ENCODE peak calls at places on chromosomes 6 and 20, in seven cellular contexts. W is H7, C is MM.1S, O is mucosa of descending colon, N is fibroblast of mammary gland, V is vagina, L is astrocyte of the spinal cord. A is an unnamed sample.
A peak's percentile ranks its signal among the peaks of the same experiment; 100 is the strongest.

GRCh38 chr6:168526841-168527281 is 85.9 kb downstream of the SMOC2 start:
- DNase-seq in O (no peak), C (no peak), N (peak; percentile 76), W (no peak), L (no peak), V (no peak), A (no peak)

GRCh38 chr20:39850236-39850635 is 838.8 kb downstream of the MAFB start:
- DNase-seq in O (no peak), V (no peak), W (no peak), L (no peak), N (no peak), C (no peak), A (no peak)

GRCh38 chr6:17413313-17413750 is 19.9 kb downstream of the CAP2 start:
- DNase-seq in L (peak; percentile 65), W (no peak), V (no peak), C (no peak), N (peak; percentile 26), O (no peak), A (peak; percentile 88)

GRCh38 chr6:28218312-28219248 is 6.5 kb upstream of the ZSCAN9 start:
- DNase-seq in N (peak; percentile 55), L (peak; percentile 58), C (peak; percentile 49), W (peak; percentile 91), O (peak; percentile 84), V (no peak), A (no peak)

GRCh38 chr6:13422601-13423247 is 64.7 kb downstream of the GFOD1 start:
- DNase-seq in O (no peak), W (peak; percentile 78), L (peak; percentile 65), C (no peak), N (no peak), V (no peak), A (no peak)

GRCh38 chr6:101102702-101103101 is 221.6 kb upstream of the ASCC3 start:
- DNase-seq in O (no peak), V (no peak), L (no peak), C (no peak), N (no peak), W (no peak), A (peak; percentile 23)

GRCh38 chr6:130482645-130483390 is 117.0 kb downstream of the TMEM200A start:
- DNase-seq in N (peak; percentile 73), O (no peak), C (no peak), L (peak; percentile 71), W (no peak), V (no peak), A (peak; percentile 15)

GRCh38 chr6:96899019-96899418 is 1.3 kb upstream of the NDUFAF4 start:
- DNase-seq in W (peak; percentile 30), O (no peak), V (no peak), N (peak; percentile 68), L (peak; percentile 66), C (peak; percentile 47), A (peak; percentile 64)

GRCh38 chr20:25745738-25746137 is 49.1 kb upstream of the ZNF337 start:
- DNase-seq in L (no peak), N (no peak), C (no peak), W (no peak), V (no peak), O (no peak), A (no peak)

GRCh38 chr6:160349837-160350236 is 1.7 kb downstream of the SLC22A3 start:
- DNase-seq in W (no peak), N (no peak), C (no peak), O (no peak), V (no peak), L (no peak), A (no peak)

GRCh38 chr6:77403424-77403823 is 59.9 kb downstream of the HTR1B start:
- DNase-seq in W (no peak), V (no peak), N (peak; percentile 39), O (no peak), L (no peak), C (no peak), A (peak; percentile 57)

GRCh38 chr6:7148100-7148822 is 40.5 kb downstream of the RREB1 start:
- DNase-seq in O (no peak), W (no peak), L (peak; percentile 45), V (no peak), C (no peak), N (peak; percentile 85), A (peak; percentile 94)

GRCh38 chr20:58017237-58017969 is 211.1 kb downstream of the ANKRD60 start:
- DNase-seq in V (no peak), N (no peak), C (no peak), O (peak; percentile 86), W (no peak), L (peak; percentile 82), A (peak; percentile 74)

GRCh38 chr6:158014505-158015187 is 33.0 kb downstream of the SYNJ2 start:
- DNase-seq in O (no peak), L (no peak), C (no peak), N (peak; percentile 23), W (no peak), V (no peak), A (no peak)

GRCh38 chr6:39934060-39934757 is at the start of gene MOCS1:
- DNase-seq in N (peak; percentile 66), C (peak; percentile 52), W (peak; percentile 95), O (peak; percentile 82), V (no peak), L (peak; percentile 50), A (peak; percentile 36)

GRCh38 chr6:167493961-167494697 is 169.2 kb downstream of the TTLL2 start:
- DNase-seq in N (peak; percentile 1), W (no peak), C (no peak), L (no peak), V (no peak), O (peak; percentile 63), A (no peak)

DNA sequence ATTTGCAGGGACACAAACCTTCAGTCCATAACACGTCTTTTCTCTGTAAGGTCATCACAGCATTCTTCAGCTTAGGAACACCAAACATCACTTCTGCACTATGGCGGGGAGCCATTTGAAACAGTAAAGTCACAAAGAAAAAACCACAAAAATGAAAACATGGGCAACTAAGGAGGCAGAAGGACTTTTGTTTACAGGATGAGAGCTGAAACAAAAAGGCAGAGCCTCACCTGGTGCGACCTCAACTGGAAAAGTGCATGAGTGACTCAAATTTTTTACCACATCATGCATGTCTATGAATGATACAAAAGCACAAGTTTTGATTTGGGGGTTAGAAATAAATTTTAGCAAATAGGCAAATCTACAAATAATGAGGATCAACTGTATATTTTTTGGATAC is 68.2 kb upstream of the TNFAIP3 start:
- DNase-seq in W (no peak), C (no peak), V (no peak), O (no peak), L (peak; percentile 65), N (no peak), A (no peak)
- H3K4me3 ChIP-seq in W (no peak overlapping the region), C (no peak overlapping the region), V (no peak overlapping the region), O (no peak overlapping the region), L (no peak overlapping the region), N (no peak overlapping the region), A (no peak overlapping the region)

GRCh38 chr6:26184492-26184891 is 97.3 kb downstream of the HFE start:
- DNase-seq in V (no peak), O (no peak), W (no peak), L (no peak), C (no peak), N (no peak), A (no peak)
- H3K4me3 ChIP-seq in V (no peak overlapping the region), O (no peak overlapping the region), W (peak overlapping the region; percentile 57), L (peak overlapping the region; percentile 46), C (peak overlapping the region; percentile 52), N (no peak overlapping the region), A (no peak overlapping the region)

GRCh38 chr6:30679765-30680535 is 6.5 kb downstream of the PPP1R18 start:
- DNase-seq in L (no peak), C (no peak), N (no peak), V (no peak), O (peak; percentile 17), W (no peak), A (no peak)
- H3K4me3 ChIP-seq in L (no peak overlapping the region), C (no peak overlapping the region), N (peak overlapping the region; percentile 20), V (peak overlapping the region; percentile 21), O (no peak overlapping the region), W (no peak overlapping the region), A (no peak overlapping the region)

DNA sequence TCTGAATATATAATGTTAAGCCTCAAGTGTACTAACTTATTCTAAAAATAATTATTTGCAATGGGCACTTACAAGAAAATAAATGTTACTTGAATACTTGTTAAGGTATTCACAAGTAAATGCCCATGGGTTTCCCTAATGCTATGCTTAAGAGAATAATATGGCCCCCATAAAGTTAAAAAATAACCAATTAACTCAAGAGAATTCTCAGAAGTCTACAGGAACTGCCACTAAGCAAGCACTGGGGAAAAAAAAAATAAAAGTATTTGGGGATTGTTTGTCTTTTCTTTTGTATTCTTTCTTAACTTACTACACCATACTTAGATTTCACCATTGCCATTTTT is 44.8 kb downstream of the DCDC2 start:
- DNase-seq in W (no peak), O (no peak), V (no peak), L (no peak), C (no peak), N (no peak), A (no peak)
- H3K4me3 ChIP-seq in W (no peak overlapping the region), O (no peak overlapping the region), V (no peak overlapping the region), L (no peak overlapping the region), C (no peak overlapping the region), N (no peak overlapping the region), A (no peak overlapping the region)

DNA sequence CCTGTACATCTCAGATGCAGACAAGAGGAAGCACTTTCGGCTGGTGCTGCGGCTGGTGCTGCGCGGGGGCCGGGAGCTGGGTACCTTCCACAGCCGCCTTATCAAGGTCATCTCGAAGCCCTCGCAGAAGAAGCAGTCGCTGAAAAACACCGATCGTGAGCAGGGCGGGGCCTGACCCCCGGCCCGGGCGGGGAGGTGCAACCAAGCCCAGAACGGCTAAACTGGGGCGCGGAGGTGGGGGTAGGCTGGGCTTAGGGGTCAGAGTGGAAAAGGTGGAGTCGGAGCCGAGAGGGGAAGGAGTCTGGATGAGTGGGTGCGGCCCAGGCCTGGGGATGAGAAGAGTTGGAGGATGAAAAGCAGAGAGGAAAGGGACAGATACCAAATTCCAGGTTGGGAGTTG is 4.1 kb upstream of the MATN4 start:
- DNase-seq in L (no peak), W (peak; percentile 65), N (no peak), V (no peak), C (no peak), O (no peak), A (no peak)
- H3K4me3 ChIP-seq in L (no peak overlapping the region), W (peak overlapping the region; percentile 25), N (no peak overlapping the region), V (no peak overlapping the region), C (no peak overlapping the region), O (no peak overlapping the region), A (no peak overlapping the region)

A was measured in bronchial epithelial cell.